ENCODE peak calls at places on chromosomes 5 and 9, in six cellular contexts. W is endodermal cell, X is mammary epithelial cell, A is HCT116, R is astrocyte, N is PC-3. B is an unnamed sample. For H3K9me3, the result is how much of the 10 kb centered on the place peaks cover.

GRCh38 chr9:94011134-94011533 is 56.0 kb upstream of the BARX1 start:
- DNase-seq in W (no peak), X (peak), A (no peak), R (no peak), N (peak), B (no peak)

GRCh38 chr9:35385042-35385441 is 104.9 kb upstream of the RUSC2 start:
- DNase-seq in W (no peak), X (peak), A (no peak), R (peak), N (peak), B (no peak)

GRCh38 chr9:33535541-33535940 is 11.5 kb downstream of the ANKRD18B start:
- DNase-seq in W (no peak), X (no peak), A (no peak), R (no peak), N (no peak), B (no peak)

GRCh38 chr5:93359296-93359957 is 221.6 kb downstream of the NR2F1-AS1 start:
- DNase-seq in W (no peak), X (peak), A (peak), R (peak), N (peak), B (peak)

GRCh38 chr5:33891731-33892418 is at the start of gene ADAMTS12:
- DNase-seq in W (peak), X (peak), A (no peak), R (peak), N (no peak), B (no peak)

GRCh38 chr5:86918246-86918645 is 300.5 kb downstream of the COX7C start:
- DNase-seq in W (no peak), X (no peak), A (no peak), R (no peak), N (no peak), B (no peak)

GRCh38 chr5:33850100-33850594 is 41.6 kb downstream of the ADAMTS12 start:
- DNase-seq in W (peak), X (peak), A (no peak), R (peak), N (peak), B (no peak)

GRCh38 chr5:176948458-176948857 is 49.3 kb upstream of the HK3 start:
- DNase-seq in W (no peak), X (no peak), A (no peak), R (no peak), N (no peak), B (no peak)

GRCh38 chr5:148259288-148259687 is 9.3 kb upstream of the SPINK13 start:
- DNase-seq in W (peak), X (no peak), A (no peak), R (no peak), N (no peak), B (no peak)

GRCh38 chr5:159975462-159976019 is 33.4 kb upstream of the TTC1 start:
- DNase-seq in W (no peak), X (peak), A (peak), R (peak), N (peak), B (no peak)

GRCh38 chr5:84119252-84119651 is 265.4 kb downstream of the EDIL3 start:
- DNase-seq in W (no peak), X (no peak), A (no peak), R (peak), N (peak), B (peak)

DNA sequence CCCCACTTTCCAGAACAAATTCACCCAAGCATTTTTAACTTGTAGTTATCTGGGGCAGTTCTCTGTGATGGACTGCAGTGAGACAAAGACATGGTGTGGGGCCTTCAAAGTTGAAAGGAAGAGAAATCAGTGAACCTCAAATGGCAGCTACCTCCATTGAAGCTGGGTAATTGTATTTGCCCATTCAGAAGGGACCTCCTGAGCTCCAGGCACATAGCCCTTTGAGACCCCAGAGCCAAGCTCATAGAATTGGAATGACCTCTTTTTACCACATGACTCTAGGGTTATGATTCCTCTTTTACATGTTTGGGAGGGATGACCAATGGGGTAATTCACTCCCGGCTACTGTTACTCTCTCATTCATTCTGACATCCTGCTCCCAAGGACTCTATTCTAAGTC is 368.4 kb upstream of the ITGA1 start:
- DNase-seq in W (no peak), X (no peak), A (no peak), R (no peak), N (no peak), B (no peak)
- H3K9ac ChIP-seq in W (no peak), X (no peak), A (no peak), R (no peak), N (no peak), B (no peak)

GRCh38 chr5:8814081-8814480 is 731.8 kb downstream of the SEMA5A start:
- DNase-seq in W (no peak), X (no peak), A (no peak), R (no peak), N (no peak), B (no peak)
- H3K9me3 ChIP-seq in W (under half), X (under half), A (under half), R (under half), N (under half), B (under half)

GRCh38 chr5:167696558-167697314 is 594.7 kb upstream of the WWC1 start:
- DNase-seq in W (peak), X (no peak), A (no peak), R (no peak), N (no peak), B (no peak)
- H3K9ac ChIP-seq in W (no peak), X (no peak), A (no peak), R (no peak), N (no peak), B (no peak)

DNA sequence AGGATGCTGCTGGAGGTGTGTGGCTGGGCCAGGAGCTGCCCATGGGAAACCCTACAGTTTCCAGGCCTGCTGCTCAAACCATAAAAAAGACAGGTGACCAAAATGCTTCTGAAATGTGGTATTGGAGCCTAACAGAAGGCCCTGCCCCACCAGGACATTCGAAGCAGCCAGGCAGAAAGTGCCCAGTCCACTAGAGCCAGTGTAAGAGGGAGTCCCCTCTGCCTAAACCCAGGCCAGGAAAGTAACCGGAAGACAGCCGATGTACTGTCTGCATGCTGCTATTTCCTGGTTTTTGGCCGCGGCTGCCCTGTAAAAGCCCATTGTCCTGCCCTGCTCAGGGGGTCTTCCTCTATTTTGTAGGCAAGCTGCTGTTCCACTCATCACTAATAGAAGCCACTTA is 150.7 kb upstream of the IRX2 start:
- DNase-seq in W (no peak), X (no peak), A (no peak), R (no peak), N (no peak), B (no peak)
- H3K9me3 ChIP-seq in W (under half), X (under half), A (under half), R (under half), N (under half), B (under half)

GRCh38 chr5:133847301-133847700 is 121.1 kb downstream of the C5orf15 start:
- DNase-seq in W (no peak), X (no peak), A (no peak), R (no peak), N (no peak), B (no peak)

GRCh38 chr5:133848306-133848924 is 120.0 kb downstream of the C5orf15 start:
- DNase-seq in W (no peak), X (peak), A (no peak), R (peak), N (peak), B (peak)

GRCh38 chr5:133844836-133845235 is 123.6 kb downstream of the C5orf15 start:
- DNase-seq in W (no peak), X (peak), A (no peak), R (no peak), N (no peak), B (no peak)

GRCh38 chr5:133847886-133848285 is 120.5 kb downstream of the C5orf15 start:
- DNase-seq in W (no peak), X (no peak), A (no peak), R (no peak), N (no peak), B (no peak)

DNA sequence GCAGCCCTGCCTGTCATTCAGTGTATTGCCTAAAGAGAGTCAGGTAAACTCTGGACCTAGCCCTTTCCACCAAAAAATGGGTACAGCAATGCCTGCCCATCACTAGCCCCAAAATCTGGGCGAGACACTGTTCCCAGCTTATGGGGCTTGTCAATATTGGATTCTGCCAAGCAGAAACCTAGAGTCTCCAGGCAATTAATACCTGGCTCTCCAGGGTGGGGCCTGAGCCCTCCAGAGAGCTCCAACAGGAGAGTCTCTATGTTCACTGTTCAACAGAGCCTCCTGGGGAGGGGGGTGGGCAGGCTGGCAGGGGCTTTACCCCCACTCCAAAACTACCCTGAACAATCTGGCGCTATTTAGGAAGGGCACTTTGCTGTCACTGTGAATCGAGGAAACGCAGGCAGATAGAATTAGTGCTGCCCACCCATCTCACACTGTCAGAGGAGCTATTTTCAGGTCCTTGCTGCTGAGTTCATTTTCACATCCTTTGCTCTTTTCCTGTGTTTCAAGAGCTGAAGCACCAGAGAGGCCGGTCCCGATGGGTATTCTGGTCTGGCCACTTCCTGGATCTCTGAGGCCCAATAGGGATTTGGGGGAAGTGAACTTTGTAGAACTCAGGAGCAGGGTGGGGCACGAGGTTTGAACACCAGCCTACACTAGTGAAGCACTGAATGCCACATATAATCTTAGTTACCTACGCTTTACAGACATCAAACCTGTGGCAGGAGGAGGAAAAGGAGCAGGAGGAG is 121.8 kb downstream of the C5orf15 start:
- DNase-seq in W (no peak), X (no peak), A (no peak), R (no peak), N (no peak), B (no peak)
- H3K9ac ChIP-seq in W (no peak), X (no peak), A (no peak), R (no peak), N (no peak), B (no peak)

GRCh38 chr9:95431286-95431685 is 85.5 kb downstream of the PTCH1 start:
- DNase-seq in W (no peak), X (no peak), A (no peak), R (no peak), N (no peak), B (no peak)

GRCh38 chr9:95429096-95429495 is 87.7 kb downstream of the PTCH1 start:
- DNase-seq in W (no peak), X (no peak), A (no peak), R (no peak), N (no peak), B (no peak)

GRCh38 chr9:95429948-95430620 is 86.7 kb downstream of the PTCH1 start:
- DNase-seq in W (no peak), X (no peak), A (no peak), R (no peak), N (no peak), B (no peak)

GRCh38 chr9:95422650-95423049 is 94.1 kb downstream of the PTCH1 start:
- DNase-seq in W (no peak), X (no peak), A (no peak), R (no peak), N (no peak), B (no peak)

GRCh38 chr9:95425910-95426551 is 90.7 kb downstream of the PTCH1 start:
- DNase-seq in W (peak), X (peak), A (no peak), R (peak), N (peak), B (no peak)
- H3K9me3 ChIP-seq in W (under half), X (under half), A (under half), R (under half), N (under half), B (under half)

GRCh38 chr9:13576101-13576500 is 296.6 kb upstream of the MPDZ start:
- DNase-seq in W (no peak), X (no peak), A (no peak), R (no peak), N (no peak), B (no peak)

GRCh38 chr9:13580760-13581159 is 301.3 kb upstream of the MPDZ start:
- DNase-seq in W (peak), X (no peak), A (no peak), R (no peak), N (no peak), B (no peak)

GRCh38 chr9:13569706-13570423 is 290.4 kb upstream of the MPDZ start:
- DNase-seq in W (no peak), X (no peak), A (no peak), R (peak), N (no peak), B (no peak)

GRCh38 chr9:13570521-13570974 is 291.1 kb upstream of the MPDZ start:
- DNase-seq in W (no peak), X (no peak), A (no peak), R (no peak), N (no peak), B (no peak)

GRCh38 chr9:13575558-13575957 is 296.1 kb upstream of the MPDZ start:
- DNase-seq in W (no peak), X (peak), A (no peak), R (peak), N (no peak), B (no peak)
- H3K9ac ChIP-seq in W (no peak), X (no peak), A (no peak), R (no peak), N (no peak), B (no peak)

DNA sequence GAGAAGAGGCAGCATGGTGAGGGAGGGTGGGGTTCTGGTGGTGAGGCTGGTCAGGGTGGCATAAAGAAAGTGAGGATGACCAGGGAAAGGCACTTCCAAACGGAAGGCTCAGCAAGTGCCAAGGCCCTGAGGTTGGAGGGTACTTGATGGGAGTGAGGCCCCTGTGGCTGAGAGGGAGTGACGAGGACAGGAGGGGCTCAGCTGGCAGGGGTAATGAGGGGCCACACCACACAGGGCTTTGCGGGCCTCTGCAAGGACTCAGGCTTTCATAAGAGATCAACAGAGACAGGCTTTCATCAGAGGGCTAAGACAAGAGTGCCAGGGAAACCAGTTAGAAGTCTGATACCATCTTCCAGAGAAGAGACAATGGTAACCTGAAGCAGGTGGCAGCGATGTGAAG is 23.6 kb downstream of the ARPC5L start:
- DNase-seq in W (no peak), X (no peak), A (no peak), R (no peak), N (no peak), B (no peak)
- H3K9me3 ChIP-seq in W (under half), X (under half), A (under half), R (under half), N (under half), B (under half)

B was measured in SK-N-MC.